ENCODE peak calls at places on chromosomes 2 and 18, in eight cellular contexts. V is HCT116, L is OCI-LY7, M is GM23248, N is MM.1S, S is PC-3, Y is SK-N-SH, B is hepatocyte. J is an unnamed sample.
A peak's percentile ranks its signal among the peaks of the same experiment; 100 is the strongest.

GRCh38 chr18:53796042-53796729 is 428.3 kb downstream of the MBD2 start:
- DNase-seq in Y (no peak), S (peak; percentile 89), B (peak; percentile 26), N (no peak), M (peak; percentile 96), V (no peak), L (no peak), J (no peak)

GRCh38 chr18:12933323-12933722 is 14.5 kb upstream of the SEH1L start:
- DNase-seq in N (no peak), L (no peak), B (no peak), V (no peak), M (no peak), Y (no peak), S (no peak), J (no peak)

GRCh38 chr18:42051411-42051810 is 96.4 kb downstream of the PIK3C3 start:
- DNase-seq in M (no peak), N (no peak), V (no peak), L (no peak), B (no peak), Y (no peak), S (no peak), J (no peak)

GRCh38 chr2:56132138-56132537 is 51.7 kb upstream of the CCDC85A start:
- DNase-seq in V (peak; percentile 40), S (peak; percentile 71), Y (peak; percentile 39), M (peak; percentile 67), L (peak; percentile 48), B (peak; percentile 46), N (peak; percentile 56), J (peak; percentile 61)

GRCh38 chr2:219358170-219359075 is 25.9 kb upstream of the RESP18 start:
- DNase-seq in Y (peak; percentile 78), M (peak; percentile 25), L (no peak), B (no peak), N (no peak), V (no peak), S (no peak), J (peak; percentile 62)

GRCh38 chr18:33839452-33840225 is 261.6 kb downstream of the ASXL3 start:
- DNase-seq in N (peak; percentile 64), L (peak; percentile 80), S (peak; percentile 43), V (peak; percentile 4), M (peak; percentile 46), Y (peak; percentile 46), B (peak; percentile 77), J (peak; percentile 87)

GRCh38 chr2:27070653-27071276 is 689 bp downstream of the OST4 start:
- DNase-seq in V (no peak), N (no peak), Y (no peak), L (no peak), M (no peak), S (no peak), B (no peak), J (no peak)

GRCh38 chr2:161418715-161419337 is 2.7 kb downstream of the TBR1 start:
- DNase-seq in S (no peak), V (no peak), Y (peak; percentile 77), M (peak; percentile 45), B (peak; percentile 38), L (no peak), N (no peak), J (peak; percentile 70)

GRCh38 chr2:203579131-203579643 is 44.1 kb upstream of the RAPH1 start:
- DNase-seq in V (peak; percentile 93), N (peak; percentile 93), S (peak; percentile 97), L (no peak), B (peak; percentile 83), Y (no peak), M (peak; percentile 91), J (peak; percentile 41)

GRCh38 chr2:218892693-218893348 is 12.2 kb downstream of the WNT10A start:
- DNase-seq in B (peak; percentile 85), S (peak; percentile 84), L (peak; percentile 95), Y (peak; percentile 92), V (peak; percentile 56), N (peak; percentile 93), M (peak; percentile 76), J (peak; percentile 78)

GRCh38 chr2:170140561-170140960 is 37.4 kb upstream of the MYO3B start:
- DNase-seq in S (no peak), V (no peak), N (no peak), M (no peak), Y (no peak), B (no peak), L (no peak), J (no peak)

GRCh38 chr2:199258291-199258690 is 199.4 kb downstream of the SATB2 start:
- DNase-seq in V (no peak), S (peak; percentile 22), M (peak; percentile 36), B (no peak), N (no peak), Y (no peak), L (peak; percentile 35), J (peak; percentile 24)

GRCh38 chr2:24577481-24577880 is 86.4 kb downstream of the NCOA1 start:
- DNase-seq in Y (no peak), S (no peak), N (no peak), V (no peak), L (peak; percentile 22), M (peak; percentile 3), B (no peak), J (no peak)

GRCh38 chr2:44348385-44348784 is 12.9 kb downstream of the PREPL start:
- DNase-seq in Y (no peak), S (no peak), M (peak; percentile 86), B (no peak), N (no peak), V (no peak), L (no peak), J (no peak)

GRCh38 chr18:63395503-63395902 is 26.8 kb downstream of the VPS4B start:
- DNase-seq in V (no peak), L (no peak), B (no peak), S (no peak), N (no peak), Y (no peak), M (no peak), J (no peak)

GRCh38 chr2:64854773-64855237 is 134.4 kb upstream of the SLC1A4 start:
- DNase-seq in B (no peak), M (peak; percentile 81), N (no peak), L (no peak), S (no peak), V (no peak), Y (no peak), J (no peak)

GRCh38 chr2:191679818-191680600 is 2.1 kb downstream of the NABP1 start:
- DNase-seq in V (peak; percentile 66), B (no peak), S (peak; percentile 86), M (peak; percentile 88), L (peak; percentile 70), N (peak; percentile 74), Y (no peak), J (no peak)

GRCh38 chr2:113886479-113887383 is 3.2 kb upstream of the ACTR3 start:
- DNase-seq in B (no peak), S (peak; percentile 93), L (peak; percentile 89), N (peak; percentile 91), Y (no peak), V (no peak), M (peak; percentile 91), J (no peak)

DNA sequence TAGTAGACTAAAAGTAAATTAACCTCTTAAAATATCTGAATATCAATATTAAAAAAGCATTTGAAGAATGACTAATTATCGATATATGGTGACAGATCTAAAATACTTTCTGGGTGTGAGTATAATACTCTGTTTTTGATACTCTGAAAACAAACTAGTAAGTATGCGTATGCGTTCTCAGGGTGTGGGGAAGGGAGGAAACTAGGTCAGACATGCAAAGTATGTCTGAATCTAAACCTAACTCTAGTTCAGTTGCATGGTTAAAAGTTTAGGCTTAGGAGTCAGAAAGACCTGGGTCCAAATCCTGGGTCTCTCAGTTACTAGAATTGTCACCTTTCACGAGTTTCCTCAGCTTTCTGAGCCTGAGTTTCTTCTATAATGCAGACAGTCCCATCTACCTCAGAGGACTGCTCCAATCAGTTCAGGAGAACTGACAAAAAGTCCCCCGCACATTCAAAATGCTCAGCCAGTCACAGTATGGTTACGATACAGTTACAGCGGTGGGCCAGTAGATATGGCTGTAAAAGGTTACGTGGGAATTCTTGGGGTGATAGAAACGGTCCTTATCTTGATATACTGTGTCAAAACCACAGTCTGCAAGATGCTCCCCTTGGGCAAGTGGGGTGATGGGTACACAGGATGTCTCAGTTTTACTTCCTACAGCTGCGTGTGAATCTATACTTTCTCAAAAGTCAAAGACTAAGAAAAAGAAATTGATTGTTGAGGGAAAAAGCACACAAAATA is 29.2 kb downstream of the UNC50 start:
- DNase-seq in N (no peak), M (no peak), B (no peak), S (no peak), V (no peak), Y (no peak), L (no peak), J (no peak)
- H3K36me3 ChIP-seq in N (no peaks in the 10 kb centered on the region), M (no peaks in the 10 kb centered on the region), B (no peaks in the 10 kb centered on the region), S (no peaks in the 10 kb centered on the region), V (no peaks in the 10 kb centered on the region), Y (no peaks in the 10 kb centered on the region), L (no peaks in the 10 kb centered on the region), J (no peaks in the 10 kb centered on the region)

GRCh38 chr2:228735697-228736096 is 535.4 kb downstream of the PID1 start:
- DNase-seq in M (no peak), V (no peak), Y (no peak), N (no peak), L (no peak), S (no peak), B (no peak), J (no peak)

GRCh38 chr2:228728961-228729360 is 542.1 kb downstream of the PID1 start:
- DNase-seq in S (peak; percentile 9), L (no peak), M (peak; percentile 23), B (no peak), N (no peak), Y (no peak), V (no peak), J (peak; percentile 35)

DNA sequence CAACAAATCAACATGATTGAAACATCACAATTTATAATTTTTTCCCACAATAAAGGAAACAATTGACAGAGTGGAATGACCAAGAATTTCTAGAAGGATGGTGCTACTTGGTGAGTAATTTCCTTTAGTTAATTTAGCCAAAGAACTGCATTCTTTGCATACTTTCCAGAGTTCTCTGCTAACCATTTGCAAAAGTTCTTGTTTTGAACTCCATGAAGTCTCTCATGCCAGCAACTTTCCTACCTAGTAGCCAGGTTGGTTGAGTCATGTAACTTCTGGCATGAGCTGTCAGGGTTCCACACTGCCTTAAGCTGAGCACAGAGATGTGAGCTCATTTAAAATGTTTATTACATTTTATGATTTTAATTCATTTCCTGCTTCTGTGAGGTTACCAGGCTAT is 539.6 kb downstream of the PID1 start:
- DNase-seq in S (peak; percentile 70), V (no peak), N (no peak), B (no peak), L (no peak), Y (no peak), M (peak; percentile 84), J (peak; percentile 33)
- TF ChIP-seq EZH2phosphoT487 in S (no peak), V (no peak), N (no peak), B (no peak), L (no peak), Y (no peak), M (no peak), J (no peak)

DNA sequence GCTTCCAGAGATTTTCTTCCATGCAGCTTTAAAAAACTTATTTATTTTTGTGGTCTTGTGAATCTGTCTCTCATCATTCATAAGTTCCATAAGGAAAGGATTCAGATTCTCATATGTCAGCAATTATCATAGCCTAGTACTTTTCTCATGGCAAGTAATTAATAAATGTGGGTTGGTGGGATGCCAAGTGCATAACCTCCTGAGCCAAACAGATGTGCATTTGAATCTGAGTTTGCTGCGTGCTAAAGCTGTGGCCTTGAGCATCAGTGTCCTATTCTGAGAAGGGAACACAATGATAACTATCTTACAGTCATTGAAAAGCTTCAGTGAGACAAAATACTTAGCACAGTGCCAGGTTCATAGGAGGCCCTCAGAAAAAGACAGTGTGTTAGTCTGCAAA is 331.9 kb downstream of the PDE11A start:
- DNase-seq in V (no peak), M (no peak), Y (peak; percentile 23), L (no peak), S (no peak), N (no peak), B (no peak), J (no peak)
- H3K9me2 ChIP-seq in V (no peaks in the 10 kb centered on the region), M (no peaks in the 10 kb centered on the region), Y (no peaks in the 10 kb centered on the region), L (no peaks in the 10 kb centered on the region), S (no peaks in the 10 kb centered on the region), N (no peaks in the 10 kb centered on the region), B (no peaks in the 10 kb centered on the region), J (no peaks in the 10 kb centered on the region)

GRCh38 chr18:48950536-48951447 is at the start of gene SMAD7:
- DNase-seq in Y (peak; percentile 52), N (no peak), L (peak; percentile 30), B (peak; percentile 41), V (no peak), M (peak; percentile 64), S (no peak), J (no peak)
- H3K36me3 ChIP-seq in Y (peaks cover 41% of the 10 kb centered on the region), N (peaks cover 5% of the 10 kb centered on the region), L (peaks cover 29% of the 10 kb centered on the region), B (no peaks in the 10 kb centered on the region), V (no peaks in the 10 kb centered on the region), M (peaks cover 14% of the 10 kb centered on the region), S (no peaks in the 10 kb centered on the region), J (no peaks in the 10 kb centered on the region)

J was measured in GM23338.